ENCODE peak calls at places on chromosome 4, in five cellular contexts. One of them, this sample, is unnamed.

GRCh38 chr4:6467600-6467999 is 4.8 kb downstream of the PPP2R2C start:
- DNase-seq in globus pallidus: no peak
- DNase-seq in upper lobe of right lung: no peak
- DNase-seq in mucosa of gallbladder: no peak
- DNase-seq in activated CD4-positive, alpha-beta T cell treated with anti-CD3 and anti-CD28 coated beads, Interleukin-2, amount 50 U/mL, for 24 hours: no peak
- DNase-seq in this sample: no peak

GRCh38 chr4:173411106-173411703 is 12.3 kb upstream of the SCRG1 start:
- DNase-seq in mucosa of gallbladder: no peak
- DNase-seq in activated CD4-positive, alpha-beta T cell treated with anti-CD3 and anti-CD28 coated beads, Interleukin-2, amount 50 U/mL, for 24 hours: no peak
- DNase-seq in upper lobe of right lung: no peak
- DNase-seq in globus pallidus: no peak
- DNase-seq in this sample: no peak

GRCh38 chr4:138308421-138308820 is 66.3 kb upstream of the SLC7A11 start:
- DNase-seq in activated CD4-positive, alpha-beta T cell treated with anti-CD3 and anti-CD28 coated beads, Interleukin-2, amount 50 U/mL, for 24 hours: no peak
- DNase-seq in globus pallidus: no peak
- DNase-seq in mucosa of gallbladder: no peak
- DNase-seq in upper lobe of right lung: no peak
- DNase-seq in this sample: no peak

GRCh38 chr4:121758896-121759568 is 5.9 kb downstream of the SMIM43 start:
- DNase-seq in mucosa of gallbladder: no peak
- DNase-seq in activated CD4-positive, alpha-beta T cell treated with anti-CD3 and anti-CD28 coated beads, Interleukin-2, amount 50 U/mL, for 24 hours: no peak
- DNase-seq in globus pallidus: no peak
- DNase-seq in upper lobe of right lung: no peak
- DNase-seq in this sample: no peak

GRCh38 chr4:2946812-2947600 is 16.2 kb downstream of the NOP14 start:
- DNase-seq in mucosa of gallbladder: no peak
- DNase-seq in globus pallidus: no peak
- DNase-seq in activated CD4-positive, alpha-beta T cell treated with anti-CD3 and anti-CD28 coated beads, Interleukin-2, amount 50 U/mL, for 24 hours: no peak
- DNase-seq in upper lobe of right lung: no peak
- DNase-seq in this sample: peak

GRCh38 chr4:141789716-141790115 is 153.3 kb downstream of the IL15 start:
- DNase-seq in upper lobe of right lung: no peak
- DNase-seq in activated CD4-positive, alpha-beta T cell treated with anti-CD3 and anti-CD28 coated beads, Interleukin-2, amount 50 U/mL, for 24 hours: no peak
- DNase-seq in globus pallidus: no peak
- DNase-seq in mucosa of gallbladder: no peak
- DNase-seq in this sample: no peak

GRCh38 chr4:24179201-24179840 is 289.5 kb upstream of the PPARGC1A start:
- DNase-seq in activated CD4-positive, alpha-beta T cell treated with anti-CD3 and anti-CD28 coated beads, Interleukin-2, amount 50 U/mL, for 24 hours: no peak
- DNase-seq in upper lobe of right lung: no peak
- DNase-seq in mucosa of gallbladder: no peak
- DNase-seq in globus pallidus: no peak
- DNase-seq in this sample: no peak

GRCh38 chr4:148926861-148927260 is 484.6 kb upstream of the NR3C2 start:
- DNase-seq in mucosa of gallbladder: peak
- DNase-seq in globus pallidus: no peak
- DNase-seq in upper lobe of right lung: no peak
- DNase-seq in activated CD4-positive, alpha-beta T cell treated with anti-CD3 and anti-CD28 coated beads, Interleukin-2, amount 50 U/mL, for 24 hours: no peak
- DNase-seq in this sample: no peak

GRCh38 chr4:148557793-148558192 is 115.6 kb upstream of the NR3C2 start:
- DNase-seq in globus pallidus: no peak
- DNase-seq in activated CD4-positive, alpha-beta T cell treated with anti-CD3 and anti-CD28 coated beads, Interleukin-2, amount 50 U/mL, for 24 hours: no peak
- DNase-seq in upper lobe of right lung: no peak
- DNase-seq in mucosa of gallbladder: no peak
- DNase-seq in this sample: no peak

GRCh38 chr4:125369098-125369497 is 54.3 kb downstream of the FAT4 start:
- DNase-seq in globus pallidus: no peak
- DNase-seq in upper lobe of right lung: no peak
- DNase-seq in activated CD4-positive, alpha-beta T cell treated with anti-CD3 and anti-CD28 coated beads, Interleukin-2, amount 50 U/mL, for 24 hours: no peak
- DNase-seq in mucosa of gallbladder: no peak
- DNase-seq in this sample: no peak

GRCh38 chr4:143287571-143287923 is 49.1 kb upstream of the GAB1 start:
- DNase-seq in activated CD4-positive, alpha-beta T cell treated with anti-CD3 and anti-CD28 coated beads, Interleukin-2, amount 50 U/mL, for 24 hours: no peak
- DNase-seq in mucosa of gallbladder: no peak
- DNase-seq in upper lobe of right lung: no peak
- DNase-seq in globus pallidus: no peak
- DNase-seq in this sample: no peak

GRCh38 chr4:110128092-110128989 is 70.1 kb downstream of the ELOVL6 start:
- DNase-seq in mucosa of gallbladder: no peak
- DNase-seq in globus pallidus: no peak
- DNase-seq in activated CD4-positive, alpha-beta T cell treated with anti-CD3 and anti-CD28 coated beads, Interleukin-2, amount 50 U/mL, for 24 hours: no peak
- DNase-seq in upper lobe of right lung: no peak
- DNase-seq in this sample: no peak

GRCh38 chr4:123984881-123985280 is 588.3 kb downstream of the SPRY1 start:
- DNase-seq in activated CD4-positive, alpha-beta T cell treated with anti-CD3 and anti-CD28 coated beads, Interleukin-2, amount 50 U/mL, for 24 hours: no peak
- DNase-seq in globus pallidus: no peak
- DNase-seq in mucosa of gallbladder: no peak
- DNase-seq in upper lobe of right lung: no peak
- DNase-seq in this sample: no peak

GRCh38 chr4:18931643-18932373 is 910.3 kb upstream of the LCORL start:
- DNase-seq in mucosa of gallbladder: no peak
- DNase-seq in activated CD4-positive, alpha-beta T cell treated with anti-CD3 and anti-CD28 coated beads, Interleukin-2, amount 50 U/mL, for 24 hours: no peak
- DNase-seq in globus pallidus: no peak
- DNase-seq in upper lobe of right lung: no peak
- DNase-seq in this sample: no peak

This sample was measured in gastrocnemius medialis.